ENCODE peak calls at places on chromosome 9, in four cellular contexts. U, I, V and Z are unnamed samples. For H3K4me1, the result is how much of the 10 kb centered on the place peaks cover.

GRCh38 chr9:38309324-38310195 is 82.9 kb upstream of the ALDH1B1 start:
- DNase-seq in U (no peak), I (no peak), V (no peak), Z (peak)

GRCh38 chr9:136098844-136099243 is 3.8 kb upstream of the NACC2 start:
- DNase-seq in U (no peak), I (no peak), V (no peak), Z (no peak)

GRCh38 chr9:19985081-19985480 is 196.2 kb upstream of the SLC24A2 start:
- DNase-seq in U (no peak), I (no peak), V (no peak), Z (no peak)

GRCh38 chr9:112333639-112334318 is 360 bp upstream of the PTBP3 start:
- DNase-seq in U (peak), I (peak), V (peak), Z (peak)

GRCh38 chr9:116806075-116806474 is 119.0 kb downstream of the TRIM32 start:
- DNase-seq in U (no peak), I (no peak), V (no peak), Z (no peak)

GRCh38 chr9:136280535-136281315 is 23.2 kb downstream of the CCDC187 start:
- DNase-seq in U (no peak), I (no peak), V (peak), Z (no peak)

GRCh38 chr9:95193067-95193466 is 124.4 kb downstream of the FANCC start:
- DNase-seq in U (no peak), I (no peak), V (no peak), Z (no peak)

GRCh38 chr9:136044207-136044970 is 50.7 kb downstream of the NACC2 start:
- DNase-seq in U (no peak), I (no peak), V (peak), Z (no peak)

GRCh38 chr9:129481824-129482511 is 138.9 kb downstream of the C9orf50 start:
- DNase-seq in U (no peak), I (no peak), V (peak), Z (no peak)

GRCh38 chr9:13904746-13905145 is 409.2 kb downstream of the NFIB start:
- DNase-seq in U (no peak), I (no peak), V (no peak), Z (no peak)

GRCh38 chr9:125374443-125375309 is 113.0 kb downstream of the GAPVD1 start:
- DNase-seq in U (peak), I (no peak), V (peak), Z (no peak)

GRCh38 chr9:74001382-74001781 is 495.8 kb upstream of the RORB start:
- DNase-seq in U (no peak), I (no peak), V (no peak), Z (no peak)

GRCh38 chr9:35688558-35689350 is 971 bp downstream of the TPM2 start:
- DNase-seq in U (no peak), I (no peak), V (no peak), Z (no peak)

GRCh38 chr9:107693620-107694326 is 204.2 kb upstream of the KLF4 start:
- DNase-seq in U (no peak), I (no peak), V (no peak), Z (no peak)

GRCh38 chr9:26437056-26437711 is 455.4 kb downstream of the CAAP1 start:
- DNase-seq in U (no peak), I (no peak), V (no peak), Z (no peak)

GRCh38 chr9:118896356-118897000 is 472.8 kb downstream of the BRINP1 start:
- DNase-seq in U (no peak), I (no peak), V (no peak), Z (no peak)

GRCh38 chr9:20441704-20442423 is 180.4 kb downstream of the MLLT3 start:
- DNase-seq in U (no peak), I (no peak), V (no peak), Z (no peak)

GRCh38 chr9:77726814-77727213 is 78.7 kb upstream of the GNA14 start:
- DNase-seq in U (no peak), I (no peak), V (no peak), Z (no peak)

GRCh38 chr9:34343090-34343489 is 13.7 kb downstream of the NUDT2 start:
- DNase-seq in U (no peak), I (no peak), V (no peak), Z (no peak)

GRCh38 chr9:131772940-131773339 is 33.1 kb upstream of the RAPGEF1 start:
- DNase-seq in U (no peak), I (no peak), V (no peak), Z (no peak)

GRCh38 chr9:133354766-133355165 is 1.5 kb downstream of the SURF1 start:
- DNase-seq in U (no peak), I (no peak), V (peak), Z (no peak)

GRCh38 chr9:133356391-133357091 is at the start of the genes SURF1 and SURF2:
- DNase-seq in U (peak), I (no peak), V (peak), Z (no peak)

GRCh38 chr9:133357656-133358055 is 1.3 kb downstream of the SURF2 start:
- DNase-seq in U (no peak), I (no peak), V (peak), Z (no peak)

GRCh38 chr9:133353548-133353947 is 2.7 kb downstream of the SURF1 start:
- DNase-seq in U (no peak), I (no peak), V (peak), Z (no peak)

GRCh38 chr9:133355881-133356357 is 368 bp downstream of the SURF1 start:
- DNase-seq in U (peak), I (no peak), V (no peak), Z (no peak)
- H3K4me1 ChIP-seq in U (under half), I (half or more), V (under half), Z (under half)

DNA sequence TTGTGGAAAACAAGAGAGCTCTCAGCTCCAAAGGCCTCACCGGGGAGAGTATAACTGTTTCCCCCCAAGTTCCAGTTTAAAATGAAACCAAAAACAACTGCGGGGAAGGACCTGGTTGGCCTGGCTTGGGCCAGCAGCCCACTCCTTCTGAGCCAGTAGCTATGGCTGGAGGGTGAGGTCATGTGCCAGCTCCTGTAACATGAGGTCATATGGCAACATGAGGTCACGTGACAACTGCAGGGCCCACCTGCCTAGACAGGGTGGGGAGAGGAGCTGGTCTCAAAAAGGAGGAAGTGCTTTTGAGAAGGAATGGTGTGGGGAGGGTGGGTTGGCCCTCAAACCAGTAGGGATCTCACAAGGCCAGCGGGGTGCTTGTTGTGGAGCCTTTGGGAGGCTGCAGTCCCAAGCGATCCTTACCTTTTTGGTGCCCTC is 29.3 kb upstream of the CRB2 start:
- DNase-seq in U (no peak), I (no peak), V (no peak), Z (no peak)
- H3K27ac ChIP-seq in U (no peak), I (peak), V (no peak), Z (no peak)

DNA sequence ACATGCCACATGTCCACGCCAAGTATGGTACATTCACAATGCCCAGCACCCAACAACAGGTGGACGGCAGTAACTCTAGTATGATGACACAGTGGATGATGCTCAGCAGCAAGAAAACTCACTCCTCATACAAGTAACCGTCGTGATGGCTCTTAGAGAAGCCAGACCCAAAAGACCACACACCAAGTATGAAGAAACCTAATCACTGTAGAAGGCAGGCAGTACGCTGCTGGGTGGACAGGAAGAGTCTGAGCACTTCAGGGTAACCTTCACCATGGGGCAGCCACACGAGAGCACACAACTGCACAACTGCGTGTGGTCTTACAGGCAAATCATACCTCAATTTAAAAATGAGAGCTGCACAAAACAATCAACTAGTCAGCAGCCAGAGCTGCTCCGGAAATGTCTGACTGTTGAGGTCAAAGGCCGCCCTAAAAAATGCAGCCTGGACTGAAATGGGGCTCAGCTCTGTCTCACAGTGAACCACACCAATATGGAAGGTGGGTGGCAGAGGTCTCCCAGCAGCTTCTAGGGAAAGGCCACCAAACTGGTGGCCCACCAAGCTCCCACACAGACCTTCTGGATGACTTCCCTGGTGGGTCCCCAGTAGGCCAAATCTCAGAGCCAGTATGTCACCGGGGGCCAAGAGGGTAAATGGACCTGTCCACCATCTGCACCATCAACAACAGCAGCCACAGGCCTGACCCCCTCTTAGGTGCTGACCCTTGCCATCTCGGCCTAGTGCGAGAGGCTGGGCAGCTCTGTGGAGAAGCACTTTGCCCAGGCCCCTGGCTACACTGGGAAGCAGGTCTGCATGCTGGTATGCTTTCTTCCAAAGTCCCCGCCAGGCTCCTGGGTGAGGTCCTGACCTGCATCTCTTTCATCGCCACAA is 17.8 kb downstream of the BICD2 start:
- DNase-seq in U (no peak), I (no peak), V (no peak), Z (no peak)
- H3K4me1 ChIP-seq in U (under half), I (half or more), V (half or more), Z (half or more)

GRCh38 chr9:113535756-113536155 is 72.2 kb downstream of the RGS3 start:
- DNase-seq in U (no peak), I (no peak), V (peak), Z (no peak)
- H3K27ac ChIP-seq in U (peak), I (peak), V (no peak), Z (peak)

DNA sequence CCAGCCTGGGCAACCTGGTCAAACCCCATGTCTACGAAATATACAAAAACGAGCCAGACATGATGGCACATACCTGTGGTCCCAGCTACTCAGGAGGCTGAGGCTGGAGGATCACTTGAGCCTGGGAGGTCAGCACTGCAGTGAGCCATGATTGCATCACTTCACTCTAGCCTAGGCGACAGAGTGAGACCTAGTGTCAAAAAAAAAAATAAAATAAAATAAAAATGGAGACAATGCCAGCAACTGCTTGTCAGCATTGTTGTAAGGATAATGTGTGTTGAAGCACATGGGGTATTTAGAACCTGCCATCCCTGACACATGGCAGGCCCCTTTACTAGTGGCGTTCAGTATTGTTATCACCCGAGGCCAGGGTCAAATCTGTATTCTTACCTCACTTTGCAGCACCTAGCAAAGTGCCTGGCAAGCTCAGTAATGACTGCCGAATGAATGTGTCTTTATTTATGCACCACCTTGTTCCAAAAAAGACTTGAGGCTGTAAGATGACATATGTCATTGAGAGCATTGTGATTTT is 32.4 kb upstream of the CRB2 start:
- DNase-seq in U (no peak), I (no peak), V (no peak), Z (no peak)
- H3K4me1 ChIP-seq in U (under half), I (half or more), V (under half), Z (under half)

GRCh38 chr9:81557957-81558791 is 131.2 kb downstream of the TLE1 start:
- DNase-seq in U (no peak), I (no peak), V (no peak), Z (no peak)

GRCh38 chr9:81560851-81561732 is 128.3 kb downstream of the TLE1 start:
- DNase-seq in U (no peak), I (no peak), V (no peak), Z (no peak)

GRCh38 chr9:81559741-81560140 is 129.6 kb downstream of the TLE1 start:
- DNase-seq in U (no peak), I (no peak), V (no peak), Z (no peak)

GRCh38 chr9:81557452-81557956 is 131.8 kb downstream of the TLE1 start:
- DNase-seq in U (no peak), I (no peak), V (no peak), Z (no peak)

GRCh38 chr9:81559197-81559596 is 130.2 kb downstream of the TLE1 start:
- DNase-seq in U (no peak), I (no peak), V (no peak), Z (no peak)
- H3K27ac ChIP-seq in U (no peak), I (peak), V (peak), Z (no peak)

GRCh38 chr9:127563579-127563978 is 48.5 kb upstream of the STXBP1 start:
- DNase-seq in U (peak), I (no peak), V (no peak), Z (no peak)

GRCh38 chr9:127567119-127567897 is 44.8 kb upstream of the STXBP1 start:
- DNase-seq in U (peak), I (no peak), V (peak), Z (no peak)

GRCh38 chr9:127562841-127563523 is 49.1 kb upstream of the STXBP1 start:
- DNase-seq in U (peak), I (no peak), V (peak), Z (no peak)

GRCh38 chr9:127566351-127567001 is 45.6 kb upstream of the STXBP1 start:
- DNase-seq in U (peak), I (no peak), V (no peak), Z (no peak)

DNA sequence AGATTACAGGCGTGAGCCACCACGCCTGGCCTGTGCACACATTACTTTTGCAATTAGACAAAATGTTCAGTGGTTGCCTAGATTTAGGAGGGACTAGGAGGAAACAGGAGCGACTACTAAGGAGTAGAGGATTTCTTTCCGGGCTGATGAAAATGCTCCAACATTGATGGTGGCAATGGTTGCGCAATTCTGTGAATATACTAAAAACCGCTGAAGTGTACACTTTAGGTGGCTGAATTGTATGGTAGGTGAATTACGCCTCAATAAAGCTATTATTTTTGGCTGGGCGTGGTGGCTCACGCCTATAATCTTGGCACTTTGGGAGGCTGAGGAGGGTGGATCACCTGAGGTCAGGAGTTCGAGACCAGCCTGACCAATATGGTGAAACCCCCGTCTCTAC is 46.8 kb upstream of the STXBP1 start:
- DNase-seq in U (no peak), I (no peak), V (no peak), Z (no peak)
- H3K4me1 ChIP-seq in U (under half), I (half or more), V (half or more), Z (half or more)

GRCh38 chr9:22389271-22389670 is 57.4 kb upstream of the DMRTA1 start:
- DNase-seq in U (no peak), I (no peak), V (no peak), Z (no peak)
- H3K27ac ChIP-seq in U (no peak), I (no peak), V (no peak), Z (no peak)

DNA sequence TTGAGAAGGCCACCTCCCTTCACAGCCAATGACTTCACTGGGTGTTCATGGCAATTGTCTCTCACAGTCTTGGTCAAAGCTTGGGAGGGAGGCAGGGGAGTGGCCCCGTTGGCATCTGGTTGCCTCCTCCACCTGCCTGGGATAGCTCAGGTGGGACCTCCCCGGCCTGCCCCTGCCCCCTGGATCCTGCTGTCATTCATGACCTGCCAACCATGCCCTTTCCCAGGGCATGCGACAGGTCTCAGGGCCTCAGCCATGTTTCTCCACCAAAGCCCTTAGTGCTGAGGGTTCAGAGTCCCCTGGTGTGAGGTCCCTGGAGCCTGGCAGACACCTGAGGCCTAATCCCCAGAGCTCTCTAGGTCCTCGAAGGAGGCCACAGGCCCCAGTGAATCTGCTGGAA is 5.5 kb downstream of the DAB2IP start:
- DNase-seq in U (peak), I (no peak), V (no peak), Z (no peak)
- H3K4me1 ChIP-seq in U (under half), I (half or more), V (under half), Z (under half)